ENCODE peak calls at places on chromosomes 2 and 18, in five cellular contexts. P is neural progenitor cell; W is CD8-positive, alpha-beta T cell; V is uterus; R is osteoblast. A is an unnamed sample.

GRCh38 chr2:205954707-205955106 is 131.3 kb downstream of the INO80D start:
- DNase-seq in R (no peak), W (no peak), P (no peak), V (no peak), A (no peak)

GRCh38 chr2:84830758-84831500 is 50.0 kb downstream of the TRABD2A start:
- DNase-seq in R (no peak), V (no peak), W (no peak), P (peak; percentile 8), A (no peak)

GRCh38 chr2:169469952-169470572 is 9.2 kb upstream of the BBS5 start:
- DNase-seq in P (no peak), R (no peak), V (no peak), W (no peak), A (no peak)

GRCh38 chr2:27735263-27735904 is 36.1 kb upstream of the MRPL33 start:
- DNase-seq in R (peak; percentile 95), W (peak; percentile 29), V (peak; percentile 76), P (peak; percentile 77), A (peak; percentile 81)

GRCh38 chr2:158845869-158846268 is 50.8 kb downstream of the DAPL1 start:
- DNase-seq in P (peak; percentile 43), V (no peak), R (no peak), W (no peak), A (no peak)

GRCh38 chr2:30625600-30626208 is 178.7 kb downstream of the LCLAT1 start:
- DNase-seq in P (no peak), W (no peak), V (no peak), R (no peak), A (no peak)

GRCh38 chr18:70333757-70334156 is 44.9 kb downstream of the SOCS6 start:
- DNase-seq in V (no peak), R (peak; percentile 85), W (no peak), P (no peak), A (no peak)

GRCh38 chr2:203706403-203706802 is at the start of gene CD28:
- DNase-seq in V (no peak), P (no peak), R (no peak), W (peak; percentile 79), A (peak; percentile 59)

GRCh38 chr2:10342245-10342951 is 39.7 kb downstream of the HPCAL1 start:
- DNase-seq in W (no peak), P (no peak), R (no peak), V (peak; percentile 40), A (no peak)

GRCh38 chr2:238971318-238972145 is 123.6 kb downstream of the TWIST2 start:
- DNase-seq in V (no peak), W (no peak), R (no peak), P (no peak), A (peak; percentile 13)

GRCh38 chr2:174350018-174350417 is 15.3 kb downstream of the SP9 start:
- DNase-seq in V (no peak), W (no peak), R (peak; percentile 29), P (peak; percentile 37), A (no peak)

GRCh38 chr18:60691061-60691460 is 318.5 kb upstream of the MC4R start:
- DNase-seq in W (no peak), R (no peak), P (no peak), V (no peak), A (no peak)

GRCh38 chr2:173401716-173402326 is 47.1 kb downstream of the CDCA7 start:
- DNase-seq in R (no peak), V (no peak), P (peak; percentile 42), W (no peak), A (no peak)

GRCh38 chr2:85888020-85888744 is 608 bp downstream of the ST3GAL5 start:
- DNase-seq in P (peak; percentile 56), W (peak; percentile 15), R (peak; percentile 73), V (no peak), A (peak; percentile 32)

GRCh38 chr2:219803294-219803693 is 175.9 kb downstream of the SLC4A3 start:
- DNase-seq in V (no peak), P (no peak), R (no peak), W (no peak), A (no peak)

GRCh38 chr2:181552808-181553207 is 95.6 kb downstream of the ITGA4 start:
- DNase-seq in W (no peak), P (no peak), R (no peak), V (no peak), A (no peak)

GRCh38 chr18:56257215-56257614 is 381.2 kb downstream of the TXNL1 start:
- DNase-seq in W (no peak), P (no peak), V (no peak), R (peak; percentile 83), A (no peak)

GRCh38 chr2:46978696-46979095 is 63.1 kb upstream of the MCFD2 start:
- DNase-seq in V (no peak), P (no peak), W (no peak), R (no peak), A (no peak)

GRCh38 chr18:76056467-76057194 is 438.4 kb downstream of the ZNF516 start:
- DNase-seq in V (peak; percentile 79), R (no peak), P (no peak), W (no peak), A (no peak)

GRCh38 chr2:171316755-171317337 is 116.9 kb downstream of the METTL8 start:
- DNase-seq in P (peak; percentile 50), R (no peak), W (no peak), V (no peak), A (no peak)

GRCh38 chr18:40124107-40124506 is 1830.9 kb upstream of the PIK3C3 start:
- DNase-seq in P (no peak), V (no peak), R (no peak), W (no peak), A (no peak)

GRCh38 chr2:161982548-161982947 is 91.5 kb downstream of the DPP4 start:
- DNase-seq in V (no peak), P (no peak), R (no peak), W (no peak), A (peak; percentile 57)

GRCh38 chr2:212646698-212647097 is 108.1 kb upstream of the ERBB4 start:
- DNase-seq in R (peak; percentile 65), V (no peak), W (no peak), P (no peak), A (no peak)

GRCh38 chr2:240965296-240965904 is 33.0 kb upstream of the SNED1 start:
- DNase-seq in R (peak; percentile 84), W (no peak), P (no peak), V (no peak), A (peak; percentile 22)

GRCh38 chr2:127610561-127610960 is 35.4 kb upstream of the GPR17 start:
- DNase-seq in W (no peak), V (peak; percentile 5), R (no peak), P (no peak), A (no peak)

GRCh38 chr2:234550511-234551107 is 53.7 kb upstream of the ARL4C start:
- DNase-seq in R (peak; percentile 93), W (peak; percentile 26), P (peak; percentile 86), V (peak; percentile 60), A (peak; percentile 61)

GRCh38 chr2:673615-674318 is 3.4 kb downstream of the TMEM18 start:
- DNase-seq in P (no peak), V (no peak), R (peak; percentile 93), W (no peak), A (no peak)

GRCh38 chr2:44938287-44939073 is 3.0 kb upstream of the SIX3 start:
- DNase-seq in W (no peak), P (peak; percentile 85), R (peak; percentile 88), V (no peak), A (no peak)

GRCh38 chr18:3816601-3817363 is 366.8 kb downstream of the TGIF1 start:
- DNase-seq in W (no peak), P (no peak), R (no peak), V (no peak), A (no peak)

GRCh38 chr18:46268662-46269061 is 164.5 kb downstream of the HAUS1 start:
- DNase-seq in P (no peak), W (no peak), V (no peak), R (no peak), A (peak; percentile 52)

GRCh38 chr2:197777823-197778407 is 7.2 kb downstream of the BOLL start:
- DNase-seq in W (no peak), V (no peak), P (no peak), R (no peak), A (no peak)

GRCh38 chr18:12851709-12852108 is 32.3 kb downstream of the PTPN2 start:
- DNase-seq in R (no peak), W (no peak), V (no peak), P (no peak), A (no peak)

GRCh38 chr18:39435986-39436385 is 1870.4 kb upstream of the CELF4 start:
- DNase-seq in W (no peak), V (no peak), R (no peak), P (no peak), A (no peak)

GRCh38 chr18:62182220-62182619 is 4.6 kb downstream of the PIGN start:
- DNase-seq in P (no peak), W (no peak), V (no peak), R (no peak), A (no peak)

GRCh38 chr2:81194176-81194575 is 889.6 kb upstream of the LRRTM1 start:
- DNase-seq in P (no peak), W (no peak), R (no peak), V (no peak), A (no peak)
- H3K9me3 ChIP-seq in P (no peaks in the 10 kb centered on the region), W (no peaks in the 10 kb centered on the region), R (no peaks in the 10 kb centered on the region), V (no peaks in the 10 kb centered on the region), A (no peaks in the 10 kb centered on the region)

DNA sequence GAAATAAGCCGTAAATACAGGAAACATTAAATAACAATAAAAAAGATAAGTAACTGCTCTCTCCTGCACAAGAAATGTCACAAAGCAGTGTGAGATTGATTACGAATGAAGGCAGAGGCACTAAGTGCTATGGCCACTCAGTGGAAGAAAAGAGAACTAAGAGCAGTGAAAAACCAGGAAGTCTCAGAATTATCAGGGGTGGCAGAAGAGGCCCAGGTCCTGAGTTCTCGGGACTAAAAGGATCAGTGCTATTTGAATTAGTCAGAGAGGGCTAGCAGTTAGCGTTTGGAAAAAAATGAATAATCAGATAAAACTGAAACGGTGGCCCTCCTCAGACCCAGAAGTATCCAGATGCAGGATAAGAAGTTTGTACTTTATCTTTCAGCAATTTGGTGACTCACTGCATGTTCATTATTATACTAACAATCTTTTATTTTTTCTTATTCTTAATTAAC is 367.1 kb downstream of the ZEB2 start:
- DNase-seq in V (no peak), R (peak; percentile 67), W (no peak), P (peak; percentile 11), A (no peak)
- TF ChIP-seq CTCF in V (no peak), R (peak; percentile 9), W (no peak), P (no peak), A (no peak)

GRCh38 chr2:15941970-15942710 is 1.8 kb downstream of the MYCN start:
- DNase-seq in V (peak; percentile 16), W (no peak), R (peak; percentile 86), P (peak; percentile 64), A (peak; percentile 30)
- H3K4me3 ChIP-seq in V (peak overlapping the region; percentile 44), W (peak overlapping the region; percentile 60), R (no peak overlapping the region), P (peak overlapping the region; percentile 78), A (peak overlapping the region; percentile 51)

GRCh38 chr2:89784960-89785359 is 1093.5 kb downstream of the RPIA start:
- DNase-seq in R (no peak), P (no peak), W (no peak), V (no peak), A (no peak)
- H3K9me3 ChIP-seq in R (peaks cover 18% of the 10 kb centered on the region), P (peaks cover 98% of the 10 kb centered on the region), W (peaks cover 17% of the 10 kb centered on the region), V (peaks cover 31% of the 10 kb centered on the region), A (peaks cover 6% of the 10 kb centered on the region)

DNA sequence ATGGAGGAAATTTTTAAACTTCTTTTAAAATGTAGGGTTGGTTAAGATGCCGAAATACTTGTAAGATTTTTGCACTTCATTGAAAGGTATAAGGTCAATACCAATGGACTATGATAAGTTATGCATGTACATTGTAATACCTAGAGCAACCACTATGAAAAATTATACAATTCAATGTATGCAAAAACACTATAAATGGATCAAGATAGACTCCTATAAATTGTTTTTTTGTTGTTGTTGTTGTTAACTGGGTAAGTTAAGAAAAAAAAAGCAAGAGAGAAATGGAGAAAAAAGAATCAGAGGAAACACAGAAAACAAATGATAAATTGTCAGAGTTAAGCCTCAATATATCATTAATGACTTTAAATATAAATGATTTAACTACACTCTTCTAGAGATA is 421.2 kb downstream of the TMEM182 start:
- DNase-seq in R (no peak), W (no peak), P (no peak), V (no peak), A (no peak)
- TF ChIP-seq CTCF in R (no peak), W (no peak), P (no peak), V (no peak), A (no peak)

A was measured in colonic mucosa.